ENCODE peak calls at places on chromosomes 2 and 18, in five cellular contexts. G is right atrium auricular region; P is CD4-positive, CD25-positive, alpha-beta regulatory T cell; L is effector memory CD4-positive, alpha-beta T cell; Y is AG04450. A is an unnamed sample.

GRCh38 chr2:222294996-222295367 is 3.8 kb downstream of the PAX3 start:
- DNase-seq in Y (no peak), L (no peak), P (no peak), G (no peak), A (no peak)

GRCh38 chr2:155169317-155169716 is 470.8 kb downstream of the KCNJ3 start:
- DNase-seq in L (no peak), Y (no peak), P (no peak), G (no peak), A (no peak)

GRCh38 chr2:36663851-36664715 is 32.4 kb upstream of the VIT start:
- DNase-seq in L (peak; percentile 1), P (peak; percentile 58), G (no peak), Y (no peak), A (peak; percentile 39)

GRCh38 chr18:47036298-47036874 is 965 bp upstream of the ELOA2 start:
- DNase-seq in Y (no peak), L (no peak), G (no peak), P (no peak), A (no peak)

GRCh38 chr2:134397146-134397896 is 143.4 kb downstream of the MGAT5 start:
- DNase-seq in G (no peak), P (no peak), L (no peak), Y (no peak), A (no peak)

GRCh38 chr2:26039603-26040367 is 5.9 kb downstream of the RAB10 start:
- DNase-seq in G (no peak), P (no peak), L (no peak), Y (no peak), A (no peak)

GRCh38 chr2:98404556-98405250 is 40.0 kb upstream of the INPP4A start:
- DNase-seq in Y (no peak), P (no peak), G (no peak), L (no peak), A (no peak)

GRCh38 chr2:223046470-223047053 is 5.4 kb upstream of the KCNE4 start:
- DNase-seq in Y (no peak), L (no peak), P (no peak), G (no peak), A (no peak)

GRCh38 chr18:7417742-7418141 is 149.4 kb upstream of the PTPRM start:
- DNase-seq in P (no peak), Y (no peak), G (no peak), L (no peak), A (no peak)

GRCh38 chr18:23710068-23710527 is 20.8 kb downstream of the LAMA3 start:
- DNase-seq in Y (no peak), P (peak; percentile 30), G (no peak), L (no peak), A (no peak)

GRCh38 chr2:120771556-120772208 is 36.0 kb downstream of the GLI2 start:
- DNase-seq in G (peak; percentile 80), L (no peak), P (no peak), Y (peak; percentile 72), A (no peak)

GRCh38 chr2:105403241-105403784 is 4.5 kb upstream of the FHL2 start:
- DNase-seq in L (no peak), G (peak; percentile 52), Y (no peak), P (no peak), A (no peak)

GRCh38 chr2:24334245-24334633 is 26.1 kb downstream of the ITSN2 start:
- DNase-seq in L (no peak), G (no peak), P (no peak), Y (no peak), A (no peak)

GRCh38 chr18:58226476-58226875 is 182.4 kb downstream of the NEDD4L start:
- DNase-seq in P (no peak), Y (no peak), L (no peak), G (no peak), A (no peak)

GRCh38 chr2:206275274-206276160 is 1.1 kb downstream of the ZDBF2 start:
- DNase-seq in G (no peak), L (no peak), Y (no peak), P (peak; percentile 85), A (peak; percentile 17)

GRCh38 chr2:180728928-180729559 is 251.4 kb upstream of the UBE2E3 start:
- DNase-seq in P (no peak), Y (peak; percentile 59), L (no peak), G (no peak), A (no peak)

GRCh38 chr18:6885992-6886823 is 156.7 kb downstream of the ARHGAP28 start:
- DNase-seq in P (peak; percentile 9), L (no peak), G (no peak), Y (peak; percentile 26), A (no peak)

GRCh38 chr18:62898359-62898758 is 183.0 kb downstream of the PHLPP1 start:
- DNase-seq in G (no peak), L (no peak), Y (no peak), P (peak; percentile 33), A (no peak)

GRCh38 chr2:235934059-235934896 is 233.9 kb downstream of the GBX2 start:
- DNase-seq in Y (no peak), P (no peak), L (no peak), G (peak; percentile 23), A (no peak)

GRCh38 chr2:146652311-146652710 is 1192.5 kb upstream of the ACVR2A start:
- DNase-seq in P (no peak), Y (no peak), G (no peak), L (no peak), A (no peak)

GRCh38 chr18:6069539-6069938 is 174.2 kb upstream of the TMEM200C start:
- DNase-seq in L (no peak), P (no peak), Y (no peak), G (no peak), A (no peak)

GRCh38 chr2:8197101-8197500 is 484.8 kb upstream of the ID2 start:
- DNase-seq in P (no peak), Y (no peak), G (no peak), L (no peak), A (no peak)

GRCh38 chr2:118705032-118705431 is 142.4 kb downstream of the EN1 start:
- DNase-seq in L (no peak), P (no peak), G (peak; percentile 2), Y (no peak), A (no peak)

GRCh38 chr2:179263460-179264237 is 983 bp downstream of the SESTD1 start:
- DNase-seq in Y (no peak), G (no peak), L (no peak), P (peak; percentile 36), A (no peak)

GRCh38 chr2:58870704-58871103 is 629.6 kb upstream of the FANCL start:
- DNase-seq in P (peak; percentile 2), Y (no peak), L (no peak), G (no peak), A (no peak)

GRCh38 chr2:218406949-218407703 is 7.5 kb downstream of the CTDSP1 start:
- DNase-seq in P (peak; percentile 68), L (peak; percentile 54), G (peak; percentile 84), Y (no peak), A (peak; percentile 71)

GRCh38 chr2:215517391-215517790 is 81.5 kb upstream of the FN1 start:
- DNase-seq in Y (no peak), P (no peak), G (no peak), L (no peak), A (no peak)

GRCh38 chr2:70035344-70035844 is 51.9 kb upstream of the PCBP1 start:
- DNase-seq in G (no peak), P (no peak), Y (no peak), L (no peak), A (no peak)

GRCh38 chr2:1561793-1562521 is 148.7 kb downstream of the TPO start:
- DNase-seq in G (no peak), Y (no peak), L (no peak), P (no peak), A (no peak)

GRCh38 chr2:171824086-171824485 is 70.0 kb downstream of the SLC25A12 start:
- DNase-seq in P (no peak), G (no peak), L (no peak), Y (no peak), A (no peak)

GRCh38 chr2:165008916-165009315 is 53.6 kb upstream of the SLC38A11 start:
- DNase-seq in G (no peak), P (no peak), Y (no peak), L (no peak), A (no peak)

GRCh38 chr18:42414756-42415454 is 459.9 kb downstream of the PIK3C3 start:
- DNase-seq in L (no peak), Y (no peak), G (peak; percentile 66), P (no peak), A (no peak)

GRCh38 chr2:10500601-10501361 is 52.7 kb upstream of the ODC1 start:
- DNase-seq in G (peak; percentile 47), Y (no peak), P (no peak), L (no peak), A (no peak)

GRCh38 chr2:227466887-227467285 is 5.1 kb upstream of the AGFG1 start:
- DNase-seq in Y (no peak), P (no peak), G (no peak), L (no peak), A (no peak)

GRCh38 chr2:19545507-19545906 is 187.1 kb upstream of the OSR1 start:
- DNase-seq in G (no peak), P (no peak), L (no peak), Y (no peak), A (no peak)
- H3K9me3 ChIP-seq in G (no peaks in the 10 kb centered on the region), P (no peaks in the 10 kb centered on the region), L (no peaks in the 10 kb centered on the region), Y (peaks cover 8% of the 10 kb centered on the region), A (no peaks in the 10 kb centered on the region)

GRCh38 chr2:173296235-173296634 is 58.4 kb upstream of the CDCA7 start:
- DNase-seq in L (no peak), P (peak; percentile 16), G (no peak), Y (no peak), A (no peak)
- H3K9me3 ChIP-seq in L (peaks cover 9% of the 10 kb centered on the region), P (peaks cover 20% of the 10 kb centered on the region), G (peaks cover 39% of the 10 kb centered on the region), Y (peaks cover 30% of the 10 kb centered on the region), A (no peaks in the 10 kb centered on the region)

DNA sequence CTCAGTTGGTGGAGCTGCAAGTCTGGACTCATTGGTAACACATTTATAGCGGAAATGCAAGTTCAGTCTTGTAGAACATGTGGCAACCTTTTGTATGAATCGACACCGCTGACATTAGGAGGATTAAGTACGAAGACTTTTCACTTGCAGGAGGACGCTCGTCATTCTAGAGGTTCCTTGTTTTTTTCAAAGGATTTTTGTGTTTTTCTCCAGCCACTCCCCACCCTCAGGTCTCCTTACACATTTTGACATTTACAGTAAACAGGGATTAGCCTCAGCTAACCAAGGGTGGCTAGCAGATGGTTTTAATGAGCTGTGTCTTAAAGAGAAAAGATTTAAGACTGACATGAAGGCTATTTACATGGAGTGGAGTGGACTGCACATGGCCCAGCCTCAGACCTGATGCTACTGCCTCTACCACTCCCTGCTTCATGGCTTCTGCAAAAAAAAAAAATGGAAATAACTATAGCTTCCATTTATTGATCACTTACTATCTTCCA is 173.8 kb downstream of the TRIB2 start:
- DNase-seq in G (no peak), P (no peak), L (no peak), Y (no peak), A (no peak)
- H3K9me3 ChIP-seq in G (peaks cover 21% of the 10 kb centered on the region), P (no peaks in the 10 kb centered on the region), L (no peaks in the 10 kb centered on the region), Y (no peaks in the 10 kb centered on the region), A (no peaks in the 10 kb centered on the region)

GRCh38 chr2:211373203-211373602 is 816.8 kb downstream of the CPS1 start:
- DNase-seq in Y (no peak), G (no peak), L (no peak), P (no peak), A (no peak)
- H3K9me3 ChIP-seq in Y (peaks cover 9% of the 10 kb centered on the region), G (no peaks in the 10 kb centered on the region), L (no peaks in the 10 kb centered on the region), P (no peaks in the 10 kb centered on the region), A (no peaks in the 10 kb centered on the region)

GRCh38 chr2:13255485-13255884 is 538.7 kb downstream of the TRIB2 start:
- DNase-seq in L (no peak), Y (no peak), P (no peak), G (no peak), A (no peak)

DNA sequence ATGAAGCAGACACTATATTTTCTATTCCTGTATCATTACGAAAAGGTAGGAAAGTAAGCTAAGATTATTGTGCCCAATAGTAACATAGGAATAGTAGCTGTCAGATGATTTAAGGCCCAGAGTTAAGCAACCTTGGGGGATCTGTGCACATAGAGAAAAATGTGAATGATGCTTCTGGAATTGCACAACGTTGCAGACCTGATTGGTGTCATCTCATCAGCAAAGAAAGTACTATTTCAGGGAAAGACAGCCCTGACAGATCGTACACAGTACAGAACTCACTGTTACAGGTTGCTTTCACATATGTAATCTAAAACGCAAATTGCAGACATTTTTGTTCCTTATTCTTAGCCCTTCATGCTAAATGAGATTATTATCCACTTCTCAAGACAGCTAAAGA is 535.9 kb downstream of the TRIB2 start:
- DNase-seq in Y (no peak), P (no peak), L (no peak), G (no peak), A (no peak)
- H3K9me3 ChIP-seq in Y (no peaks in the 10 kb centered on the region), P (no peaks in the 10 kb centered on the region), L (no peaks in the 10 kb centered on the region), G (no peaks in the 10 kb centered on the region), A (no peaks in the 10 kb centered on the region)

A was measured in CD4-positive, alpha-beta memory T cell.